ENCODE peak calls at places on chromosomes 5 and 9, in four cellular contexts. I is small intestine; A is heart right ventricle; E is CD8-positive, alpha-beta T cell. T is an unnamed sample.

GRCh38 chr9:33785914-33786313 is 9.4 kb upstream of the PRSS3 start:
- DNase-seq in I (no peak), A (no peak), E (no peak), T (no peak)

GRCh38 chr9:76297721-76298239 is 96.4 kb downstream of the RFK start:
- DNase-seq in I (no peak), A (peak; percentile 25), E (no peak), T (no peak)

GRCh38 chr5:14429102-14429501 is 152.5 kb upstream of the OTULINL start:
- DNase-seq in I (no peak), A (no peak), E (no peak), T (no peak)

GRCh38 chr9:136312436-136312835 is 8.5 kb upstream of the CCDC187 start:
- DNase-seq in I (peak; percentile 23), A (peak; percentile 56), E (peak; percentile 7), T (no peak)

GRCh38 chr9:69809304-69809863 is 11.2 kb upstream of the CFAP95 start:
- DNase-seq in I (no peak), A (no peak), E (peak; percentile 16), T (no peak)

GRCh38 chr5:132019337-132019736 is 7.9 kb upstream of the ACSL6 start:
- DNase-seq in I (no peak), A (no peak), E (no peak), T (no peak)

GRCh38 chr9:15499108-15499507 is 11.7 kb downstream of the PSIP1 start:
- DNase-seq in I (no peak), A (no peak), E (no peak), T (no peak)

GRCh38 chr9:25658587-25658986 is 19.7 kb downstream of the TUSC1 start:
- DNase-seq in I (no peak), A (no peak), E (no peak), T (no peak)

GRCh38 chr5:458547-459353 is 15.8 kb downstream of the EXOC3 start:
- DNase-seq in I (no peak), A (no peak), E (no peak), T (no peak)

GRCh38 chr5:135212361-135213033 is 178.5 kb upstream of the PITX1 start:
- DNase-seq in I (no peak), A (no peak), E (no peak), T (no peak)

GRCh38 chr9:86637515-86637914 is 283.3 kb upstream of the TUT7 start:
- DNase-seq in I (peak; percentile 17), A (peak; percentile 40), E (no peak), T (no peak)

GRCh38 chr5:138686668-138687067 is 66.6 kb upstream of the CTNNA1 start:
- DNase-seq in I (no peak), A (no peak), E (no peak), T (no peak)

GRCh38 chr9:113536483-113537226 is 73.1 kb downstream of the RGS3 start:
- DNase-seq in I (no peak), A (peak; percentile 83), E (no peak), T (no peak)

GRCh38 chr9:120616961-120617636 is 37.1 kb upstream of the CDK5RAP2 start:
- DNase-seq in I (no peak), A (no peak), E (no peak), T (no peak)

GRCh38 chr5:59055745-59056448 is 473.0 kb downstream of the RAB3C start:
- DNase-seq in I (no peak), A (no peak), E (no peak), T (no peak)

GRCh38 chr9:81239388-81239787 is 450.0 kb downstream of the TLE1 start:
- DNase-seq in I (no peak), A (no peak), E (no peak), T (no peak)

GRCh38 chr9:86099695-86100364 is 472 bp upstream of the GOLM1 start:
- DNase-seq in I (peak; percentile 75), A (peak; percentile 19), E (no peak), T (no peak)

GRCh38 chr5:179791881-179792611 is 1.7 kb upstream of the LTC4S start:
- DNase-seq in I (no peak), A (peak; percentile 55), E (no peak), T (no peak)

GRCh38 chr9:21558627-21559401 is 76.7 kb upstream of the IFNE start:
- DNase-seq in I (no peak), A (peak; percentile 7), E (no peak), T (no peak)

GRCh38 chr5:135011355-135012032 is 22.5 kb downstream of the PITX1 start:
- DNase-seq in I (no peak), A (no peak), E (no peak), T (no peak)

GRCh38 chr5:9927106-9927505 is 297.0 kb upstream of the TAS2R1 start:
- DNase-seq in I (no peak), A (no peak), E (no peak), T (no peak)

GRCh38 chr5:94218374-94218773 is 400.0 kb downstream of the KIAA0825 start:
- DNase-seq in I (no peak), A (no peak), E (no peak), T (no peak)

GRCh38 chr9:114274217-114274616 is 48.7 kb upstream of the ORM1 start:
- DNase-seq in I (no peak), A (no peak), E (no peak), T (no peak)

GRCh38 chr9:16869961-16870605 is 387 bp downstream of the BNC2 start:
- DNase-seq in I (no peak), A (peak; percentile 17), E (no peak), T (no peak)

GRCh38 chr5:76582252-76583162 is 40.7 kb downstream of the F2RL2 start:
- DNase-seq in I (peak; percentile 49), A (no peak), E (no peak), T (no peak)

GRCh38 chr5:168987540-168988300 is 313.2 kb downstream of the SLIT3 start:
- DNase-seq in I (peak; percentile 61), A (peak; percentile 68), E (peak; percentile 34), T (no peak)

GRCh38 chr5:53303105-53303504 is 177.3 kb upstream of the FST start:
- DNase-seq in I (no peak), A (no peak), E (no peak), T (no peak)

GRCh38 chr9:5392285-5392684 is 45.4 kb downstream of the PLGRKT start:
- DNase-seq in I (no peak), A (no peak), E (no peak), T (no peak)

GRCh38 chr9:95124582-95125359 is 192.7 kb downstream of the FANCC start:
- DNase-seq in I (no peak), A (no peak), E (no peak), T (no peak)

GRCh38 chr5:59109383-59109782 is 526.5 kb downstream of the RAB3C start:
- DNase-seq in I (no peak), A (no peak), E (no peak), T (no peak)

GRCh38 chr5:118857700-118858099 is 130.6 kb downstream of the DTWD2 start:
- DNase-seq in I (peak; percentile 3), A (no peak), E (no peak), T (no peak)

GRCh38 chr9:89481161-89481915 is 16.6 kb downstream of the SEMA4D start:
- DNase-seq in I (no peak), A (no peak), E (no peak), T (no peak)

GRCh38 chr5:21791304-21791703 is 1061.8 kb downstream of the CDH12 start:
- DNase-seq in I (no peak), A (no peak), E (no peak), T (no peak)

GRCh38 chr9:104987743-104988142 is 59.8 kb upstream of the ABCA1 start:
- DNase-seq in I (no peak), A (no peak), E (no peak), T (no peak)

GRCh38 chr9:104988539-104988938 is 60.6 kb upstream of the ABCA1 start:
- DNase-seq in I (no peak), A (no peak), E (no peak), T (no peak)

GRCh38 chr9:104993291-104993963 is 65.5 kb upstream of the ABCA1 start:
- DNase-seq in I (no peak), A (peak; percentile 72), E (no peak), T (no peak)

GRCh38 chr9:104992696-104993095 is 64.7 kb upstream of the ABCA1 start:
- DNase-seq in I (no peak), A (no peak), E (no peak), T (no peak)

GRCh38 chr9:104991144-104991953 is 63.4 kb upstream of the ABCA1 start:
- DNase-seq in I (peak; percentile 88), A (peak; percentile 93), E (peak; percentile 58), T (peak; percentile 75)
- H3K9me3 ChIP-seq in I (no peaks in the 10 kb centered on the region), A (no peaks in the 10 kb centered on the region), E (no peaks in the 10 kb centered on the region), T (no peaks in the 10 kb centered on the region)

DNA sequence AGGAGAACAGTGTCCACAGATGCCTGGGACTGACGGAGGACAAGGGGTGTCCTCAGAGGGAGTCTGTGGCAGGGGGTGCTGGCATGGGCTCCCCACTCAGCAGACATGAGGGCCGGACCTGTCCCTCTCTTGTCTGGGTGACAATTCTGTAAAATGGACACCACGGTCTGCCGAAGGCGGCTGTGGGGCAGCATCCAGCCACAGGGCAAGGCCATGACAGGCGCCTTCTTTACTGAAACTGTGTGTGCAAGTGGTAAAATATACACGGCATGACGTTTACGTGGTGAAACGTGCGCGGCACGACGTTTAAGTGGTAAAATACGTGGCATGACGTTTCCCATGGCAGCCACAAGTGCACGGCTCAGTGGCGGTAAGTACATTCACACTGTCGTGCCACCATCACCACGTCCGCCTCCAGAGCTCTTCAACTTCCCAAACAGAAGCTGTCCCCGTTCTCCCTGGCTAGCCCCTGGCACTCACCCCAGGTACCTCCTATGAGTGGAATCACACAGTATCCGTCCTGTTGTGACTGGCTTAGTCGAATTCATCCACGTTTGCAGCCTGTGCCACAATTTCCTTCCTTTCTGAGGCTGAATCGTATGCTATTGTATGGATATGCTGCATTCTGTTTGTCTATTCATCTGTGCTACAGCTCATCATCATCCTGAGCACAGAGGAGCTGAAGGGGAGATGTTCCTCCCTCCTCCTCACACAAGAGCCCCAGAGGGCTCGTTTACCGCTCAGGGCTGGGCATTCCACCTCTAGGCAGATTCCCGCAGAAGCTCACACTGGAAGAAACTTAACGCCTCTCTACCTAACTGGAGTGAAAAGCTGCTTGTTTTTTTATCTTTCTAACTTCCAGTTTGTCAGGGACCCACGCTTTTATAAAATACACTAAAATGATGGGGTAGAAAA is 52.5 kb downstream of the COL23A1 start:
- DNase-seq in I (no peak), A (no peak), E (no peak), T (no peak)
- H3K9me3 ChIP-seq in I (no peaks in the 10 kb centered on the region), A (no peaks in the 10 kb centered on the region), E (no peaks in the 10 kb centered on the region), T (no peaks in the 10 kb centered on the region)

DNA sequence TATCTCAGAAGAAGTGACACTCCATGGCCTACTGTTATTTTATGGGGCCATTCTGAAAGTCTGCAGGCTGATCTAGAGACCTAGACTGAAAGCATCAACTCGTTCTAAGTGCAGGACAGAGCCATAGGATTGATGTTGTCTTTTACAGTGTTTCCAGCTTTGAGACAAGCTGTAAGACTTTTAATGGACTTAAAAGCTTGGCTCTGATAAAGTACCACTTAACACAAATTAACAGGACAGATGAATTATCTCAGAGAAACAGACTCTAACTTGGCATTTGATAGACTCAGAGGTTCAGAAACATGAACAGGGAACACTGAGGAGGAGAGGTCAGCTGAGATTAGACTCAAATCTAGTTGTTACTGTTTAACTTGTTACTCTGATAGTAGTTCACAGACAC is 203.2 kb downstream of the TLR4 start:
- DNase-seq in I (no peak), A (no peak), E (no peak), T (no peak)
- H3K9me3 ChIP-seq in I (no peaks in the 10 kb centered on the region), A (peaks cover 8% of the 10 kb centered on the region), E (no peaks in the 10 kb centered on the region), T (peaks cover 2% of the 10 kb centered on the region)

DNA sequence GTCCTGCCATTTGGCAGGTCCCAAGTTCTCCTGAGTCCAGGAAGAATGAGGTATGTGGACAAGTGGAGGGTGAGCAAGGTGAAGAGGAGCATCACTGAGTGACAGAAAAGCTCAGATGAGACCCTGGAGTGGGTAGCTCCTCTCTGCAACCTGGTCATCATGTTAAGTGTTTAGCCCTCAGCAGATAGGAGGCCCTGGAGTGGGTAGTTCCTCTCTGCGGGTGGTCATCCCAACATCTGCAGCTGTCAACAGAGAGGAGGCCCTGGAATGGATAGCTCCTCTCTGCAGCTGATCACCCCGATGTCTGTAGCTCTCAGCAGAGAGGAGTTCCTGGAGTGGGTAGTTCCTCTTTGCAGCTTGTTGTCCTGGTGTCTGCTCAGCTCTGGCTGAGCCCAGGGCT is 48.4 kb downstream of the NDUFAF2 start:
- DNase-seq in I (no peak), A (no peak), E (no peak), T (no peak)
- H3K9me3 ChIP-seq in I (peaks cover 6% of the 10 kb centered on the region), A (no peaks in the 10 kb centered on the region), E (no peaks in the 10 kb centered on the region), T (peaks cover 5% of the 10 kb centered on the region)